ENCODE peak calls at places on chromosome 1, in nine cellular contexts. J is left ventricle myocardium inferior; E is MM.1S; R is GM10248; T is cardiac muscle cell; P is stimulated activated naive CD4-positive, alpha-beta T cell; N is psoas muscle; L is stimulated activated CD4-positive, alpha-beta T cell treated with anti-CD3 and anti-CD28 coated beads, Interleukin-15, amount 100 ng/mL, for 1 hour; U is stimulated activated naive CD8-positive, alpha-beta T cell treated with anti-CD3 and anti-CD28 coated beads, Interleukin-15, Interleukin-2, amounts not matched to agents 100 U/mL and 50 U/mL, for 24 hours. X is an unnamed sample.

GRCh38 chr1:104132386-104132973 is 382.8 kb downstream of the AMY1C start:
- DNase-seq in J (no peak), E (peak), R (no peak), T (peak), P (no peak), N (no peak), L (no peak), U (no peak), X (no peak)

GRCh38 chr1:5744911-5745431 is 247.3 kb downstream of the NPHP4 start:
- DNase-seq in J (no peak), E (no peak), R (no peak), T (no peak), P (no peak), N (no peak), L (no peak), U (no peak), X (peak)

GRCh38 chr1:29712275-29712633 is 475.9 kb downstream of the PTPRU start:
- DNase-seq in J (no peak), E (no peak), R (no peak), T (no peak), P (no peak), N (no peak), L (no peak), U (no peak), X (no peak)

GRCh38 chr1:21319447-21320407 is 29.5 kb upstream of the ECE1 start:
- DNase-seq in J (no peak), E (no peak), R (no peak), T (no peak), P (no peak), N (no peak), L (no peak), U (no peak), X (peak)

GRCh38 chr1:62045579-62045978 is 149.1 kb upstream of the L1TD1 start:
- DNase-seq in J (no peak), E (no peak), R (no peak), T (peak), P (no peak), N (no peak), L (no peak), U (no peak), X (no peak)

GRCh38 chr1:86933562-86934377 is 19.3 kb downstream of the HS2ST1 start:
- DNase-seq in J (no peak), E (no peak), R (no peak), T (peak), P (peak), N (no peak), L (no peak), U (no peak), X (no peak)

GRCh38 chr1:179251675-179252074 is 22.2 kb upstream of the ABL2 start:
- DNase-seq in J (no peak), E (no peak), R (no peak), T (peak), P (no peak), N (no peak), L (no peak), U (no peak), X (no peak)

GRCh38 chr1:216531308-216532239 is 108.3 kb upstream of the USH2A start:
- DNase-seq in J (no peak), E (peak), R (no peak), T (peak), P (no peak), N (no peak), L (no peak), U (no peak), X (no peak)

GRCh38 chr1:93708734-93709481 is 27.3 kb upstream of the BCAR3 start:
- DNase-seq in J (no peak), E (no peak), R (no peak), T (peak), P (no peak), N (no peak), L (no peak), U (no peak), X (no peak)

GRCh38 chr1:25765152-25765909 is 34.7 kb upstream of the SELENON start:
- DNase-seq in J (no peak), E (no peak), R (no peak), T (no peak), P (no peak), N (no peak), L (no peak), U (no peak), X (no peak)

GRCh38 chr1:156936191-156936590 is 15.8 kb downstream of the LRRC71 start:
- DNase-seq in J (no peak), E (no peak), R (no peak), T (no peak), P (no peak), N (no peak), L (no peak), U (no peak), X (no peak)

GRCh38 chr1:150826299-150826698 is 18.2 kb upstream of the CTSK start:
- DNase-seq in J (no peak), E (no peak), R (no peak), T (no peak), P (no peak), N (no peak), L (no peak), U (no peak), X (no peak)

GRCh38 chr1:97489834-97490233 is 431.0 kb downstream of the DPYD start:
- DNase-seq in J (no peak), E (no peak), R (no peak), T (peak), P (no peak), N (no peak), L (no peak), U (no peak), X (no peak)